ENCODE peak calls at places on chromosomes 7 and 10, in six cellular contexts. B, Q, Y, C, M and S are unnamed samples.
A peak's percentile ranks its signal among the peaks of the same experiment; 100 is the strongest.

GRCh38 chr10:5125315-5126044 is 31.3 kb downstream of the AKR1C3 start:
- DNase-seq in Y (peak; percentile 7), M (no peak), C (peak; percentile 78), B (no peak), Q (no peak), S (no peak)

GRCh38 chr7:127158659-127159058 is 94.1 kb downstream of the GRM8 start:
- DNase-seq in C (peak; percentile 31), Q (no peak), Y (no peak), B (no peak), M (no peak), S (no peak)

GRCh38 chr10:88986549-88987242 is 3.9 kb upstream of the FAS start:
- DNase-seq in B (no peak), M (no peak), Y (peak; percentile 66), Q (no peak), C (peak; percentile 54), S (no peak)

GRCh38 chr7:3578399-3578798 is 277.3 kb downstream of the SDK1 start:
- DNase-seq in Y (no peak), M (no peak), C (no peak), B (no peak), Q (no peak), S (no peak)

GRCh38 chr7:26369519-26370385 is 78.1 kb downstream of the SNX10 start:
- DNase-seq in M (no peak), Q (no peak), C (peak; percentile 79), Y (peak; percentile 59), B (no peak), S (no peak)

GRCh38 chr7:80054356-80054755 is 80.3 kb upstream of the GNAI1 start:
- DNase-seq in Y (peak; percentile 13), M (no peak), Q (peak; percentile 64), B (no peak), C (peak; percentile 42), S (no peak)

GRCh38 chr10:14208231-14208630 is 122.5 kb downstream of the FRMD4A start:
- DNase-seq in C (no peak), B (no peak), Y (no peak), M (no peak), Q (no peak), S (no peak)

GRCh38 chr10:7797582-7797981 is 9.6 kb downstream of the ATP5F1C start:
- DNase-seq in M (peak; percentile 87), B (peak; percentile 56), C (peak; percentile 71), Y (peak; percentile 92), Q (peak; percentile 85), S (no peak)

GRCh38 chr10:117363027-117363426 is 12.2 kb downstream of the PDZD8 start:
- DNase-seq in B (no peak), Y (peak; percentile 21), C (peak; percentile 45), M (no peak), Q (no peak), S (no peak)

GRCh38 chr10:69416695-69417094 is at the start of gene TACR2:
- DNase-seq in Y (no peak), M (no peak), B (peak; percentile 52), C (no peak), Q (no peak), S (no peak)

GRCh38 chr10:49053053-49053997 is 62.0 kb downstream of the VSTM4 start:
- DNase-seq in C (peak; percentile 32), Y (no peak), B (no peak), M (no peak), Q (no peak), S (no peak)

GRCh38 chr7:117212969-117213877 is 109.6 kb downstream of the WNT2 start:
- DNase-seq in Q (no peak), M (no peak), Y (peak; percentile 72), B (peak; percentile 38), C (peak; percentile 73), S (no peak)

GRCh38 chr10:68897336-68897741 is 3.8 kb upstream of the DDX50 start:
- DNase-seq in Y (peak; percentile 85), Q (peak; percentile 38), B (no peak), C (peak; percentile 84), M (peak; percentile 28), S (no peak)

GRCh38 chr7:16587785-16588184 is 57.8 kb downstream of the ANKMY2 start:
- DNase-seq in B (no peak), Y (no peak), M (no peak), C (no peak), Q (no peak), S (no peak)

GRCh38 chr10:89518876-89519842 is 16.2 kb downstream of the SLC16A12 start:
- DNase-seq in Q (no peak), Y (peak; percentile 80), C (peak; percentile 22), B (no peak), M (peak; percentile 93), S (no peak)

GRCh38 chr10:35194906-35195305 is 68.3 kb downstream of the CREM start:
- DNase-seq in Q (peak; percentile 21), Y (peak; percentile 72), B (no peak), C (no peak), M (no peak), S (no peak)

GRCh38 chr7:112362796-112363195 is 87.5 kb upstream of the IFRD1 start:
- DNase-seq in C (no peak), Q (no peak), B (no peak), Y (peak; percentile 42), M (no peak), S (no peak)

GRCh38 chr10:79384773-79385391 is 37.6 kb downstream of the PPIF start:
- DNase-seq in Q (no peak), C (no peak), B (no peak), Y (no peak), M (no peak), S (peak; percentile 7)

GRCh38 chr7:31114593-31115343 is 62.7 kb downstream of the ADCYAP1R1 start:
- DNase-seq in C (peak; percentile 49), Y (peak; percentile 64), Q (no peak), M (no peak), B (no peak), S (no peak)

GRCh38 chr10:94279835-94280709 is 82.7 kb downstream of the NOC3L start:
- DNase-seq in C (peak; percentile 59), Q (no peak), B (no peak), M (no peak), Y (peak; percentile 74), S (peak; percentile 49)

GRCh38 chr10:130018253-130018652 is 54.2 kb upstream of the EBF3 start:
- DNase-seq in Y (peak; percentile 26), Q (peak; percentile 20), C (peak; percentile 66), B (no peak), M (no peak), S (no peak)

GRCh38 chr7:146736446-146737190 is 620.0 kb downstream of the CNTNAP2 start:
- DNase-seq in Q (no peak), C (peak; percentile 22), M (no peak), B (no peak), Y (peak; percentile 7), S (no peak)

GRCh38 chr10:33506838-33507661 is 172.6 kb upstream of the NRP1 start:
- DNase-seq in B (no peak), C (peak; percentile 51), M (no peak), Q (no peak), Y (peak; percentile 31), S (no peak)

GRCh38 chr10:63699785-63700184 is 178.6 kb downstream of the REEP3 start:
- DNase-seq in Y (peak; percentile 86), M (no peak), Q (no peak), C (peak; percentile 49), B (no peak), S (no peak)

GRCh38 chr7:26159243-26159642 is 7.2 kb downstream of the NFE2L3 start:
- DNase-seq in B (no peak), Y (no peak), C (no peak), M (no peak), Q (no peak), S (no peak)

GRCh38 chr10:133097961-133098360 is 10.2 kb downstream of the ADGRA1 start:
- DNase-seq in B (no peak), Q (no peak), M (no peak), Y (no peak), C (no peak), S (no peak)

DNA sequence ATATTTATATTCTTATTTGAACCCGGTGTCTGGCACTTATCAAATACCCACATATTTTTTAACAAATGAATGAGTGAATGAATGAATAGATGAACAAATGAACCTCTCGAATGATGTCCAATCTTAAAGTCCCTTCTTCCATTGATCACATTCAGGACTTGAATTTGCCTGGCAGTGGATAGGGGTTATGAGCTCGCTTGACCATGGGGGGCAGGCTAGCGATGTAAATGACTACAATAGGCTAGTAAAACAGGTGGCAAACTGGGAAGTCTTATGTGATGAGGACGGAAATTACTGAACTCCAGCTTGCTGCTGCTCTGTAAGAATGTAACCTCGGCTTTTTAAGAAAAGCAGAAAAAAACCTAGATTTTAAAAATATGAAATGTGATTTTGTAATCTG is 247.7 kb upstream of the DKK1 start:
- DNase-seq in Y (no peak), C (no peak), M (no peak), Q (no peak), B (no peak), S (no peak)
- TF ChIP-seq CTCF in Y (no peak), C (no peak), M (no peak), Q (no peak), B (no peak), S (no peak)

GRCh38 chr7:100435401-100436304 is 644 bp downstream of the PPP1R35 start:
- DNase-seq in B (peak; percentile 69), Q (no peak), M (no peak), C (peak; percentile 38), Y (peak; percentile 39), S (peak; percentile 48)
- TF ChIP-seq CTCF in B (no peak), Q (no peak), M (no peak), C (no peak), Y (no peak), S (no peak)

DNA sequence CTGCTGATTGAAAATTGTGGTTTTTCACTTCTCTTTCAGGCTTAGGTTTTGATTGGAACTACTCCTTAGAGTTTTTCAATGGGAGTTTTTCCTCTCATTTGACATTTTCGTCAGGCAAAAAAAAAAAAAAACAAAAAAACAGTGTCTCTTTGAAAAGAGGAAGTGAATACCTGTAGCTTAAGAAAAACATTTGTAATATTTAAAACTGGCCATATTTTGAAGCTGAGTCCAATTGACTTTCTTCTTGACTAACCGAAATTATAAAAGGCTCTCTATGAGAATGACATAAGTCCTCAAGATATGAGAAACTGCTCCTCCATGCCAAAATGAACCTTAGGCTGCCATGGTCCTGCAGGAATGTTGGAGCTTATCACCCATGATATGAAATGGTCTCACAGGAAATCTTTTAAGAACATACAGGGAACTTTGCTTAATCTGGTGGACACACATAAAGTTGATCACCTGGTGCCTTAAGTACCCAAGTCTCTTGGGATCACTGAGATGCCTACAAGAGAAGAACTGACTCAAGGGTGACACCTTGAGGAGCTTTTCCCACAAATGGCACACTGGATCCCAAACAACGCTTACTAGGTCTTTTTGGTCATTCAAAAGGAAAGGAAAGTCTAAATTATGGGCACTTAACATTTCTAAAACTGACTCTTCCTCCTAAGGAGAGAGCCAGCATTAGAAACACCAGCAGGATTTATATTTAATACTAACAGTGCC is 263.4 kb downstream of the CDC14C start:
- DNase-seq in B (no peak), Q (no peak), M (no peak), Y (no peak), C (peak; percentile 30), S (no peak)
- TF ChIP-seq CTCF in B (no peak), Q (no peak), M (no peak), Y (no peak), C (peak; percentile 29), S (no peak)

GRCh38 chr7:152956006-152956405 is 196.5 kb downstream of the ACTR3B start:
- DNase-seq in Q (no peak), B (no peak), M (no peak), C (no peak), Y (no peak), S (no peak)

DNA sequence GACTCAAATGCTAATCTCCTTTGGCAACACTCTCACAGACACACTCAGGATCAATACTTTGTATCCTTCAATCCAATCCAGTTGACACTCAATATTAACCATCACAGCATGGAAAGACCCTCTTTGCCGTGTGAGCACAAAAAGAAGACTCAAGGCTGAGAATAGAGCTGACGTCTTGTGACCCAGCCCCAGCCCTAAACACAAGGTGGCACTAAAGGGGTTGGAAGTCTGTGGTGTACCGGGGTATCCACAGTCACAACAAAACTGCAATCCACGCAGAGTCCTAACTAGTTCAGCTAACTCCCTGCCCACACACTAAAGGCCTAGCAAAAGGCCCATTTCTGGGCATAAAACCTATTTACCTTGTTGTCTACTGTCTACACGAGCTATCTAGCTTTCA is 200.1 kb downstream of the ACTR3B start:
- DNase-seq in Q (no peak), C (no peak), Y (no peak), B (no peak), M (no peak), S (no peak)
- TF ChIP-seq CTCF in Q (no peak), C (no peak), Y (no peak), B (no peak), M (no peak), S (no peak)